ENCODE peak calls at places on chromosomes 1 and 21, in nine cellular contexts. One of them, this sample, is unnamed.

GRCh38 chr1:180027949-180028445 is 73.4 kb downstream of the CEP350 start:
- DNase-seq in GM03348: peak; percentile 78
- DNase-seq in spleen: no peak
- DNase-seq in transverse colon: no peak
- DNase-seq in HCT116: no peak
- DNase-seq in esophagus muscularis mucosa: no peak
- DNase-seq in naive thymus-derived CD4-positive, alpha-beta T cell: no peak
- DNase-seq in iris pigment epithelial cell: peak; percentile 88
- DNase-seq in NCI-H2081: no peak
- DNase-seq in this sample: no peak

GRCh38 chr1:175678471-175678870 is 64.9 kb downstream of the TNR start:
- DNase-seq in NCI-H2081: no peak
- DNase-seq in GM03348: no peak
- DNase-seq in esophagus muscularis mucosa: no peak
- DNase-seq in transverse colon: no peak
- DNase-seq in naive thymus-derived CD4-positive, alpha-beta T cell: no peak
- DNase-seq in HCT116: no peak
- DNase-seq in iris pigment epithelial cell: no peak
- DNase-seq in spleen: no peak
- DNase-seq in this sample: no peak

GRCh38 chr1:1194723-1195122 is 11.7 kb downstream of the TNFRSF18 start:
- DNase-seq in transverse colon: no peak
- DNase-seq in esophagus muscularis mucosa: no peak
- DNase-seq in NCI-H2081: no peak
- DNase-seq in iris pigment epithelial cell: peak; percentile 14
- DNase-seq in GM03348: no peak
- DNase-seq in naive thymus-derived CD4-positive, alpha-beta T cell: no peak
- DNase-seq in spleen: no peak
- DNase-seq in HCT116: no peak
- DNase-seq in this sample: no peak

GRCh38 chr1:9013824-9014223 is 12.4 kb downstream of the SLC2A7 start:
- DNase-seq in esophagus muscularis mucosa: no peak
- DNase-seq in naive thymus-derived CD4-positive, alpha-beta T cell: no peak
- DNase-seq in HCT116: no peak
- DNase-seq in NCI-H2081: no peak
- DNase-seq in GM03348: no peak
- DNase-seq in iris pigment epithelial cell: no peak
- DNase-seq in spleen: no peak
- DNase-seq in transverse colon: no peak
- DNase-seq in this sample: no peak

GRCh38 chr1:180033387-180033786 is 78.8 kb downstream of the CEP350 start:
- DNase-seq in iris pigment epithelial cell: no peak
- DNase-seq in HCT116: no peak
- DNase-seq in esophagus muscularis mucosa: no peak
- DNase-seq in NCI-H2081: no peak
- DNase-seq in GM03348: no peak
- DNase-seq in naive thymus-derived CD4-positive, alpha-beta T cell: no peak
- DNase-seq in transverse colon: no peak
- DNase-seq in spleen: no peak
- DNase-seq in this sample: no peak

GRCh38 chr1:154423303-154423987 is 18.3 kb downstream of the IL6R start:
- DNase-seq in naive thymus-derived CD4-positive, alpha-beta T cell: no peak
- DNase-seq in spleen: peak; percentile 16
- DNase-seq in transverse colon: no peak
- DNase-seq in HCT116: no peak
- DNase-seq in GM03348: peak; percentile 81
- DNase-seq in esophagus muscularis mucosa: no peak
- DNase-seq in iris pigment epithelial cell: peak; percentile 47
- DNase-seq in NCI-H2081: no peak
- DNase-seq in this sample: no peak

GRCh38 chr1:23174383-23175110 is 5.9 kb upstream of the LUZP1 start:
- DNase-seq in spleen: no peak
- DNase-seq in iris pigment epithelial cell: no peak
- DNase-seq in HCT116: no peak
- DNase-seq in NCI-H2081: no peak
- DNase-seq in transverse colon: no peak
- DNase-seq in esophagus muscularis mucosa: no peak
- DNase-seq in GM03348: no peak
- DNase-seq in naive thymus-derived CD4-positive, alpha-beta T cell: no peak
- DNase-seq in this sample: no peak

GRCh38 chr1:3034728-3035610 is 13.7 kb downstream of the ACTRT2 start:
- DNase-seq in transverse colon: no peak
- DNase-seq in spleen: peak; percentile 46
- DNase-seq in esophagus muscularis mucosa: no peak
- DNase-seq in HCT116: no peak
- DNase-seq in GM03348: no peak
- DNase-seq in naive thymus-derived CD4-positive, alpha-beta T cell: no peak
- DNase-seq in NCI-H2081: no peak
- DNase-seq in iris pigment epithelial cell: no peak
- DNase-seq in this sample: no peak

GRCh38 chr1:221837886-221838285 is 96.0 kb upstream of the DUSP10 start:
- DNase-seq in naive thymus-derived CD4-positive, alpha-beta T cell: peak; percentile 20
- DNase-seq in GM03348: no peak
- DNase-seq in esophagus muscularis mucosa: no peak
- DNase-seq in transverse colon: no peak
- DNase-seq in HCT116: no peak
- DNase-seq in iris pigment epithelial cell: no peak
- DNase-seq in NCI-H2081: no peak
- DNase-seq in spleen: no peak
- DNase-seq in this sample: no peak

GRCh38 chr21:16420086-16420724 is 690.4 kb downstream of the USP25 start:
- DNase-seq in NCI-H2081: peak; percentile 59
- DNase-seq in spleen: no peak
- DNase-seq in naive thymus-derived CD4-positive, alpha-beta T cell: no peak
- DNase-seq in iris pigment epithelial cell: peak; percentile 80
- DNase-seq in transverse colon: no peak
- DNase-seq in HCT116: no peak
- DNase-seq in esophagus muscularis mucosa: no peak
- DNase-seq in GM03348: peak; percentile 11
- DNase-seq in this sample: no peak

GRCh38 chr1:145926706-145927072 is 595 bp downstream of the RBM8A start:
- DNase-seq in transverse colon: no peak
- DNase-seq in NCI-H2081: peak; percentile 35
- DNase-seq in GM03348: no peak
- DNase-seq in HCT116: no peak
- DNase-seq in spleen: no peak
- DNase-seq in naive thymus-derived CD4-positive, alpha-beta T cell: no peak
- DNase-seq in esophagus muscularis mucosa: no peak
- DNase-seq in iris pigment epithelial cell: no peak
- DNase-seq in this sample: no peak

GRCh38 chr1:107135466-107135865 is 5.4 kb upstream of the NTNG1 start:
- DNase-seq in NCI-H2081: no peak
- DNase-seq in esophagus muscularis mucosa: no peak
- DNase-seq in naive thymus-derived CD4-positive, alpha-beta T cell: no peak
- DNase-seq in iris pigment epithelial cell: peak; percentile 21
- DNase-seq in GM03348: peak; percentile 62
- DNase-seq in spleen: no peak
- DNase-seq in HCT116: no peak
- DNase-seq in transverse colon: no peak
- DNase-seq in this sample: no peak

GRCh38 chr1:40855513-40855912 is 6.7 kb downstream of the CITED4 start:
- DNase-seq in spleen: no peak
- DNase-seq in HCT116: no peak
- DNase-seq in NCI-H2081: no peak
- DNase-seq in transverse colon: no peak
- DNase-seq in naive thymus-derived CD4-positive, alpha-beta T cell: no peak
- DNase-seq in GM03348: no peak
- DNase-seq in iris pigment epithelial cell: no peak
- DNase-seq in esophagus muscularis mucosa: no peak
- DNase-seq in this sample: no peak

GRCh38 chr1:223110963-223111362 is 32.1 kb downstream of the TLR5 start:
- DNase-seq in HCT116: no peak
- DNase-seq in spleen: no peak
- DNase-seq in transverse colon: no peak
- DNase-seq in iris pigment epithelial cell: no peak
- DNase-seq in NCI-H2081: no peak
- DNase-seq in esophagus muscularis mucosa: no peak
- DNase-seq in naive thymus-derived CD4-positive, alpha-beta T cell: no peak
- DNase-seq in GM03348: no peak
- DNase-seq in this sample: no peak

GRCh38 chr1:224116131-224116530 is 2.2 kb downstream of the FBXO28 start:
- DNase-seq in spleen: no peak
- DNase-seq in naive thymus-derived CD4-positive, alpha-beta T cell: peak; percentile 57
- DNase-seq in GM03348: peak; percentile 54
- DNase-seq in transverse colon: no peak
- DNase-seq in esophagus muscularis mucosa: no peak
- DNase-seq in NCI-H2081: peak; percentile 63
- DNase-seq in HCT116: peak; percentile 56
- DNase-seq in iris pigment epithelial cell: peak; percentile 69
- DNase-seq in this sample: no peak

GRCh38 chr21:44897326-44898010 is 23.2 kb downstream of the ITGB2 start:
- DNase-seq in iris pigment epithelial cell: no peak
- DNase-seq in HCT116: no peak
- DNase-seq in GM03348: no peak
- DNase-seq in spleen: peak; percentile 85
- DNase-seq in transverse colon: peak; percentile 81
- DNase-seq in naive thymus-derived CD4-positive, alpha-beta T cell: no peak
- DNase-seq in esophagus muscularis mucosa: no peak
- DNase-seq in NCI-H2081: no peak
- DNase-seq in this sample: no peak

GRCh38 chr1:113269577-113269976 is 120.7 kb upstream of the MAGI3 start:
- DNase-seq in esophagus muscularis mucosa: no peak
- DNase-seq in NCI-H2081: no peak
- DNase-seq in GM03348: no peak
- DNase-seq in spleen: no peak
- DNase-seq in iris pigment epithelial cell: no peak
- DNase-seq in HCT116: no peak
- DNase-seq in naive thymus-derived CD4-positive, alpha-beta T cell: no peak
- DNase-seq in transverse colon: no peak
- DNase-seq in this sample: no peak

This sample was measured in NK-92 treated with Interleukin-12 subunit alpha and Interleukin-12 subunit beta, amount 100 ng/mL, for 24 hours.